ENCODE peak calls at places on chromosomes 4 and X, in ten cellular contexts. S is endothelial cell of umbilical vein, H is transverse colon, Y is HCT116, W is ovary, N is A549, B is breast epithelium, X is adrenal gland, J is IMR-90, C is lower leg skin. L is an unnamed sample.

GRCh38 chr4:814312-814850 is 11.5 kb downstream of the CPLX1 start:
- DNase-seq in S (no peak), H (no peak), Y (no peak), W (no peak), N (no peak), B (no peak), X (no peak), J (no peak), C (no peak), L (no peak)

GRCh38 chrX:107563851-107564250 is 64.5 kb upstream of the PRPS1 start:
- DNase-seq in S (no peak), H (no peak), Y (no peak), W (no peak), N (no peak), B (no peak), X (no peak), J (no peak), C (peak; percentile 10), L (no peak)

GRCh38 chr4:103162176-103162575 is 36.0 kb downstream of the CENPE start:
- DNase-seq in S (no peak), H (no peak), Y (no peak), W (no peak), N (no peak), B (no peak), X (no peak), J (no peak), C (no peak), L (no peak)

GRCh38 chr4:1809754-1810502 is 16.8 kb downstream of the FGFR3 start:
- DNase-seq in S (peak; percentile 66), H (peak; percentile 71), Y (peak; percentile 34), W (no peak), N (peak; percentile 72), B (no peak), X (peak; percentile 70), J (peak; percentile 46), C (peak; percentile 93), L (peak; percentile 22)

GRCh38 chr4:127580300-127580699 is 52.5 kb upstream of the INTU start:
- DNase-seq in S (no peak), H (no peak), Y (no peak), W (no peak), N (no peak), B (no peak), X (no peak), J (no peak), C (no peak), L (no peak)

GRCh38 chr4:78634011-78634664 is 82.6 kb downstream of the ANXA3 start:
- DNase-seq in S (no peak), H (no peak), Y (no peak), W (no peak), N (no peak), B (peak; percentile 95), X (peak; percentile 31), J (no peak), C (peak; percentile 90), L (no peak)

GRCh38 chrX:10634681-10635161 is 14.3 kb upstream of the MID1 start:
- DNase-seq in S (no peak), H (no peak), Y (peak; percentile 81), W (no peak), N (peak; percentile 85), B (no peak), X (no peak), J (peak; percentile 94), C (no peak), L (no peak)

GRCh38 chrX:1582686-1583437 is 8.5 kb upstream of the AKAP17A start:
- DNase-seq in S (no peak), H (no peak), Y (peak; percentile 55), W (no peak), N (peak; percentile 69), B (no peak), X (peak; percentile 52), J (no peak), C (no peak), L (no peak)

GRCh38 chr4:156294577-156294976 is 340.9 kb upstream of the CTSO start:
- DNase-seq in S (peak; percentile 43), H (no peak), Y (peak; percentile 76), W (no peak), N (peak; percentile 50), B (no peak), X (no peak), J (peak; percentile 87), C (no peak), L (no peak)

GRCh38 chrX:1391707-1392375 is at the start of gene SLC25A6:
- DNase-seq in S (peak; percentile 99), H (peak; percentile 99), Y (peak; percentile 86), W (peak; percentile 99), N (peak; percentile 98), B (peak; percentile 98), X (peak; percentile 99), J (peak; percentile 95), C (peak; percentile 100), L (peak; percentile 99)

GRCh38 chrX:32673193-32673592 is 538.2 kb downstream of the DMD start:
- DNase-seq in S (peak; percentile 0), H (no peak), Y (no peak), W (no peak), N (peak; percentile 4), B (no peak), X (no peak), J (peak; percentile 7), C (no peak), L (no peak)

GRCh38 chr4:107603430-107603829 is 116.6 kb downstream of the PAPSS1 start:
- DNase-seq in S (no peak), H (peak; percentile 12), Y (no peak), W (no peak), N (no peak), B (no peak), X (no peak), J (peak; percentile 54), C (no peak), L (no peak)

GRCh38 chr4:6362896-6363295 is 93.2 kb downstream of the WFS1 start:
- DNase-seq in S (peak; percentile 5), H (no peak), Y (no peak), W (no peak), N (no peak), B (no peak), X (peak; percentile 26), J (peak; percentile 27), C (no peak), L (no peak)

GRCh38 chr4:153731239-153731638 is 28.6 kb downstream of the RNF175 start:
- DNase-seq in S (no peak), H (no peak), Y (no peak), W (no peak), N (no peak), B (no peak), X (no peak), J (peak; percentile 64), C (no peak), L (no peak)

GRCh38 chrX:107787827-107788226 is 10.3 kb downstream of the NCBP2L start:
- DNase-seq in S (peak; percentile 4), H (no peak), Y (no peak), W (no peak), N (no peak), B (no peak), X (no peak), J (no peak), C (no peak), L (no peak)

GRCh38 chr4:5079581-5079980 is 28.3 kb downstream of the STK32B start:
- DNase-seq in S (peak; percentile 53), H (no peak), Y (no peak), W (no peak), N (no peak), B (no peak), X (no peak), J (peak; percentile 49), C (no peak), L (no peak)

GRCh38 chr4:83216856-83217683 is 67.5 kb downstream of the COQ2 start:
- DNase-seq in S (no peak), H (no peak), Y (no peak), W (no peak), N (no peak), B (no peak), X (no peak), J (no peak), C (no peak), L (no peak)
- H3K4me3 ChIP-seq in S (no peak overlapping the region), H (no peak overlapping the region), Y (no peak overlapping the region), W (no peak overlapping the region), N (no peak overlapping the region), B (no peak overlapping the region), X (no peak overlapping the region), J (no peak overlapping the region), C (no peak overlapping the region), L (no peak overlapping the region)

DNA sequence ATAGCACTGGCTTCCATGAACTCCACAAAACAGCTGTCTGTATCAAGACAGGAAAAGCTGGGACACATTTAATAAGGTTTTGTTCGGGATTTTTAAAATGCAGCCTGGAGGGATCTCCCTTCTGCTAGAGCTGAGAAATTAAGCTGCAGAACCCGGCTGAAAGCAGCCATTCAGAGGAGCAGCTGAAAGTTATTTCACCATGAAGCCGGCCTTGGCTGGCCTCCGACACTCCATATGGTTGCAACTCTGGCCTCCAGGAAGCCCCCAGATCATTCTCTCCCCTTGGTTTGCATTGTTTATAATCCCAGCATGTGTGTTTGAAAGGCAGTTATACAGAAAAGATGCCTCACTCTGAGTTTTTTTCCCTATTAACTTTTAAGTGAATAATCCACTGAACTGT is 239.4 kb downstream of the SPATA18 start:
- DNase-seq in S (no peak), H (no peak), Y (no peak), W (no peak), N (no peak), B (no peak), X (no peak), J (no peak), C (no peak), L (no peak)
- TF ChIP-seq POLR2A in S (no peak), H (no peak), Y (no peak), W (no peak), N (no peak), B (no peak), X (no peak), J (no peak), C (no peak), L (no peak)

DNA sequence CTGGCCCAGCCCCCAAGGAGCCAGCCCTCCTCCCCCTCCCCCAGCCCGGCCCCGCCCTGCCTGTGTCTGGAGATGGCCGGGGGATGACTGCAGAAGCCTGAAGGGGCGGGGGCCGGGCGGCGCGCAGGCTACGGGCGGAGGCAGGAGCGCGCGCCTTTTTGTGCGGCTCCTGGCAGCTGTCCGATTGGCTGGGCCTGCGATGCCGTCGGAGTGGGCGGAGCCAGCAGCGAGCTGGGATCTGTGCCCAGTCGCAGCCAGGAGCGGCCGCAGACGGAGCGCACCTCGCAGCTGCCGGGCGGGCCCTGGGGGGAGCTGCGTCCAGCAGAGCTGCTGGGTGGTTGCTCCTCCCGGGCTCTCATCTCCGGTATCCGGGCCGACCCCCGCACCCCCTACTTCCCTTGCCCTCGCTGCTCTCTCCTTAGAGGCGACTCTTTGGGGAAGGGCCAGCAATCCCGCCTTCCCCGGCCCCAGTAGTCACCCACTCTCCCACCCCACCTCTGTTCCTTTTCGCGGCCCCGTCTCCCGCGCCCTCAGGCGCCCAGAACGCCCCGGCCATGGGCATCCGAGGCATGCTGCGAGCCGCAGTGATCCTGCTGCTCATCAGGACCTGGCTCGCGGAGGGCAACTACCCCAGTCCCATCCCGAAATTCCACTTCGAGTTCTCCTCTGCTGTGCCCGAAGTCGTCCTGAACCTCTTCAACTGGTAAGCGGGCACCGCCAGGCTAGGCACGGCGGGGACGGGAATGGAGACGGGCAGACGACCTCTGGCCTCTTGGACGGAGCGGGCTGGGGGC is at the start of gene GABRQ:
- DNase-seq in S (peak; percentile 10), H (peak; percentile 12), Y (peak; percentile 54), W (no peak), N (peak; percentile 46), B (no peak), X (peak; percentile 49), J (no peak), C (no peak), L (no peak)
- H3K4me3 ChIP-seq in S (no peak within 1 kb of the TSS), H (no peak within 1 kb of the TSS), Y (peak within 1 kb of the TSS; percentile 58), W (no peak within 1 kb of the TSS), N (peak within 1 kb of the TSS; percentile 37), B (no peak within 1 kb of the TSS), X (no peak within 1 kb of the TSS), J (no peak within 1 kb of the TSS), C (no peak within 1 kb of the TSS), L (no peak within 1 kb of the TSS)

GRCh38 chr4:174216935-174217272 is 66.6 kb downstream of the FBXO8 start:
- DNase-seq in S (no peak), H (no peak), Y (no peak), W (no peak), N (no peak), B (no peak), X (no peak), J (no peak), C (no peak), L (no peak)
- TF ChIP-seq POLR2A in S (no peak), H (no peak), Y (no peak), W (no peak), N (no peak), B (no peak), X (no peak), J (no peak), C (no peak), L (no peak)

L was measured in Peyer's patch.